ENCODE peak calls at places on chromosome 4, in seven cellular contexts. R, J, Z, C, F, B and U are unnamed samples.

GRCh38 chr4:56261027-56261426 is 126.3 kb downstream of the AASDH start:
- DNase-seq in B (no peak), C (no peak), J (no peak), F (no peak), Z (peak; percentile 66), R (no peak), U (no peak)

GRCh38 chr4:94032754-94033153 is 174.9 kb upstream of the SMARCAD1 start:
- DNase-seq in Z (no peak), C (no peak), B (peak; percentile 63), F (no peak), J (peak; percentile 11), R (peak; percentile 1), U (no peak)

GRCh38 chr4:8914461-8915171 is 43.0 kb upstream of the HMX1 start:
- DNase-seq in B (no peak), F (no peak), R (no peak), C (no peak), Z (no peak), J (no peak), U (no peak)

GRCh38 chr4:177596035-177596434 is 153.8 kb upstream of the AGA start:
- DNase-seq in R (peak; percentile 64), F (no peak), J (peak; percentile 8), Z (peak; percentile 51), B (peak; percentile 82), C (no peak), U (no peak)

GRCh38 chr4:10524196-10524833 is 67.1 kb upstream of the ZNF518B start:
- DNase-seq in R (no peak), Z (no peak), F (no peak), B (no peak), J (no peak), C (no peak), U (no peak)

GRCh38 chr4:54607067-54607466 is 50.7 kb upstream of the KIT start:
- DNase-seq in B (no peak), C (no peak), R (no peak), F (no peak), Z (no peak), J (no peak), U (no peak)

GRCh38 chr4:119570401-119570800 is 58.2 kb downstream of the PDE5A start:
- DNase-seq in F (no peak), J (peak; percentile 30), Z (no peak), B (peak; percentile 53), R (peak; percentile 69), C (no peak), U (no peak)

GRCh38 chr4:185817403-185817818 is 5.4 kb upstream of the SORBS2 start:
- DNase-seq in R (no peak), B (no peak), C (no peak), F (no peak), J (no peak), Z (no peak), U (no peak)

GRCh38 chr4:89196745-89197144 is 85.4 kb downstream of the TIGD2 start:
- DNase-seq in R (no peak), B (no peak), C (no peak), J (no peak), F (no peak), Z (no peak), U (no peak)

GRCh38 chr4:156829194-156829593 is 142.4 kb downstream of the PDGFC start:
- DNase-seq in J (no peak), R (peak; percentile 69), B (peak; percentile 55), Z (no peak), C (no peak), F (no peak), U (peak; percentile 47)

GRCh38 chr4:148216866-148217814 is 225.1 kb downstream of the NR3C2 start:
- DNase-seq in Z (peak; percentile 17), R (peak; percentile 21), F (no peak), C (no peak), J (no peak), B (peak; percentile 80), U (no peak)

GRCh38 chr4:137274404-137274803 is 257.9 kb downstream of the PCDH18 start:
- DNase-seq in Z (no peak), F (no peak), C (no peak), J (no peak), B (peak; percentile 35), R (peak; percentile 45), U (no peak)

GRCh38 chr4:20445933-20446723 is 194.4 kb downstream of the SLIT2 start:
- DNase-seq in B (peak; percentile 62), J (no peak), R (no peak), C (no peak), Z (no peak), F (no peak), U (no peak)

GRCh38 chr4:1366371-1367229 is 19.6 kb downstream of the UVSSA start:
- DNase-seq in J (peak; percentile 47), R (no peak), Z (no peak), B (no peak), F (no peak), C (no peak), U (no peak)

GRCh38 chr4:5568931-5569330 is 139.4 kb downstream of the EVC2 start:
- DNase-seq in F (no peak), J (peak; percentile 51), R (no peak), Z (no peak), B (no peak), C (no peak), U (no peak)

GRCh38 chr4:176001171-176002006 is 64.3 kb upstream of the WDR17 start:
- DNase-seq in J (peak; percentile 93), F (no peak), C (peak; percentile 81), Z (no peak), R (peak; percentile 21), B (peak; percentile 24), U (no peak)

GRCh38 chr4:169033660-169034059 is 23.6 kb upstream of the CBR4 start:
- DNase-seq in C (no peak), Z (no peak), J (no peak), R (peak; percentile 10), B (no peak), F (no peak), U (no peak)

GRCh38 chr4:89838005-89838404 is 1.0 kb upstream of the SNCA start:
- DNase-seq in Z (no peak), B (peak; percentile 30), J (no peak), F (no peak), C (no peak), R (no peak), U (no peak)

GRCh38 chr4:187103351-187103750 is 379.7 kb upstream of the FAT1 start:
- DNase-seq in J (no peak), R (no peak), Z (no peak), C (no peak), B (peak; percentile 12), F (no peak), U (no peak)

GRCh38 chr4:86033171-86033570 is 326.7 kb downstream of the MAPK10 start:
- DNase-seq in R (peak; percentile 85), Z (no peak), J (no peak), F (no peak), B (peak; percentile 76), C (peak; percentile 8), U (no peak)

GRCh38 chr4:41156574-41156973 is 57.8 kb downstream of the APBB2 start:
- DNase-seq in F (no peak), B (no peak), J (no peak), C (no peak), Z (no peak), R (peak; percentile 89), U (no peak)

GRCh38 chr4:971670-972500 is 1.5 kb downstream of the DGKQ start:
- DNase-seq in C (no peak), F (no peak), J (no peak), R (no peak), B (no peak), Z (no peak), U (no peak)

GRCh38 chr4:118682928-118683327 is 2.3 kb upstream of the METTL14 start:
- DNase-seq in C (no peak), J (no peak), R (peak; percentile 31), Z (no peak), B (peak; percentile 30), F (no peak), U (no peak)

GRCh38 chr4:175622887-175623286 is 189.2 kb downstream of the GPM6A start:
- DNase-seq in R (no peak), Z (no peak), C (no peak), F (no peak), J (no peak), B (no peak), U (no peak)

GRCh38 chr4:71261633-71262121 is 77.1 kb upstream of the SLC4A4 start:
- DNase-seq in R (no peak), C (no peak), Z (no peak), F (no peak), J (no peak), B (peak; percentile 80), U (no peak)

GRCh38 chr4:184170996-184171395 is 46.7 kb downstream of the ENPP6 start:
- DNase-seq in Z (no peak), J (no peak), B (peak; percentile 41), C (no peak), R (peak; percentile 80), F (no peak), U (no peak)

GRCh38 chr4:85147481-85148076 is 181.1 kb upstream of the WDFY3 start:
- DNase-seq in F (no peak), J (peak; percentile 45), C (peak; percentile 8), Z (peak; percentile 6), R (peak; percentile 77), B (peak; percentile 88), U (peak; percentile 47)

GRCh38 chr4:140693577-140693976 is 62.6 kb downstream of the TBC1D9 start:
- DNase-seq in B (no peak), J (no peak), R (peak; percentile 76), F (no peak), Z (no peak), C (no peak), U (no peak)

GRCh38 chr4:138290803-138291202 is 48.7 kb upstream of the SLC7A11 start:
- DNase-seq in J (no peak), B (no peak), F (no peak), R (no peak), Z (no peak), C (no peak), U (no peak)

GRCh38 chr4:146033149-146033548 is 94.5 kb upstream of the ZNF827 start:
- DNase-seq in F (no peak), R (no peak), B (no peak), Z (no peak), J (no peak), C (no peak), U (no peak)

GRCh38 chr4:3805026-3805425 is 38.8 kb downstream of the ADRA2C start:
- DNase-seq in C (no peak), B (no peak), J (no peak), F (no peak), R (no peak), Z (no peak), U (no peak)

GRCh38 chr4:180009316-180009715 is 2233.9 kb upstream of the TENM3 start:
- DNase-seq in J (no peak), R (no peak), C (no peak), Z (no peak), B (no peak), F (no peak), U (no peak)

GRCh38 chr4:183158062-183158461 is 59.0 kb downstream of the WWC2 start:
- DNase-seq in R (peak; percentile 96), B (no peak), Z (no peak), J (no peak), F (no peak), C (no peak), U (no peak)

GRCh38 chr4:1584498-1584897 is 99.6 kb downstream of the FAM53A start:
- DNase-seq in R (no peak), B (no peak), Z (no peak), F (no peak), J (no peak), C (no peak), U (no peak)